ENCODE peak calls at places on chromosomes 11 and 22, in nine cellular contexts. One of them, this sample, is unnamed.

GRCh38 chr11:66070604-66071325 is 693 bp downstream of the PACS1 start:
- DNase-seq in HepG2: no peak
- DNase-seq in A549: no peak
- DNase-seq in testis: peak; percentile 75
- DNase-seq in IMR-90: peak; percentile 28
- DNase-seq in endothelial cell of umbilical vein: peak; percentile 52
- DNase-seq in transverse colon: peak; percentile 43
- DNase-seq in body of pancreas: peak; percentile 52
- DNase-seq in sigmoid colon: peak; percentile 84
- DNase-seq in this sample: peak; percentile 50

GRCh38 chr11:44623716-44624491 is 58.4 kb downstream of the CD82 start:
- DNase-seq in HepG2: no peak
- DNase-seq in body of pancreas: peak; percentile 10
- DNase-seq in sigmoid colon: peak; percentile 67
- DNase-seq in endothelial cell of umbilical vein: peak; percentile 52
- DNase-seq in transverse colon: peak; percentile 5
- DNase-seq in A549: no peak
- DNase-seq in testis: peak; percentile 10
- DNase-seq in IMR-90: peak; percentile 43
- DNase-seq in this sample: peak; percentile 13

GRCh38 chr11:102177974-102178631 is 67.9 kb downstream of the YAP1 start:
- DNase-seq in testis: no peak
- DNase-seq in HepG2: peak; percentile 85
- DNase-seq in endothelial cell of umbilical vein: peak; percentile 88
- DNase-seq in IMR-90: peak; percentile 94
- DNase-seq in sigmoid colon: no peak
- DNase-seq in transverse colon: no peak
- DNase-seq in A549: peak; percentile 78
- DNase-seq in body of pancreas: no peak
- DNase-seq in this sample: peak; percentile 52

GRCh38 chr22:30251661-30252226 is 5.2 kb upstream of the LIF start:
- DNase-seq in sigmoid colon: no peak
- DNase-seq in HepG2: no peak
- DNase-seq in testis: no peak
- DNase-seq in IMR-90: peak; percentile 82
- DNase-seq in A549: no peak
- DNase-seq in endothelial cell of umbilical vein: no peak
- DNase-seq in transverse colon: no peak
- DNase-seq in body of pancreas: no peak
- DNase-seq in this sample: no peak

GRCh38 chr11:100704176-100704575 is 17.1 kb downstream of the ARHGAP42 start:
- DNase-seq in endothelial cell of umbilical vein: no peak
- DNase-seq in sigmoid colon: no peak
- DNase-seq in IMR-90: no peak
- DNase-seq in testis: no peak
- DNase-seq in transverse colon: no peak
- DNase-seq in body of pancreas: no peak
- DNase-seq in A549: no peak
- DNase-seq in HepG2: no peak
- DNase-seq in this sample: no peak

GRCh38 chr11:2166091-2166851 is 5.3 kb upstream of the INS start:
- DNase-seq in HepG2: no peak
- DNase-seq in sigmoid colon: no peak
- DNase-seq in body of pancreas: no peak
- DNase-seq in transverse colon: no peak
- DNase-seq in A549: peak; percentile 42
- DNase-seq in IMR-90: no peak
- DNase-seq in endothelial cell of umbilical vein: no peak
- DNase-seq in testis: peak; percentile 51
- DNase-seq in this sample: no peak

GRCh38 chr11:35792148-35792845 is 129.7 kb downstream of the TRIM44 start:
- DNase-seq in HepG2: no peak
- DNase-seq in transverse colon: no peak
- DNase-seq in endothelial cell of umbilical vein: no peak
- DNase-seq in body of pancreas: peak; percentile 44
- DNase-seq in IMR-90: no peak
- DNase-seq in sigmoid colon: no peak
- DNase-seq in A549: no peak
- DNase-seq in testis: no peak
- DNase-seq in this sample: no peak

GRCh38 chr11:9748361-9748970 is 84.6 kb downstream of the SWAP70 start:
- DNase-seq in IMR-90: peak; percentile 79
- DNase-seq in testis: peak; percentile 78
- DNase-seq in transverse colon: peak; percentile 57
- DNase-seq in sigmoid colon: peak; percentile 77
- DNase-seq in body of pancreas: peak; percentile 39
- DNase-seq in A549: peak; percentile 85
- DNase-seq in HepG2: peak; percentile 63
- DNase-seq in endothelial cell of umbilical vein: peak; percentile 81
- DNase-seq in this sample: peak; percentile 38

GRCh38 chr11:72625746-72626636 is 48.2 kb downstream of the PDE2A start:
- DNase-seq in A549: no peak
- DNase-seq in sigmoid colon: peak; percentile 90
- DNase-seq in IMR-90: peak; percentile 27
- DNase-seq in body of pancreas: peak; percentile 47
- DNase-seq in testis: peak; percentile 26
- DNase-seq in HepG2: peak; percentile 53
- DNase-seq in endothelial cell of umbilical vein: peak; percentile 85
- DNase-seq in transverse colon: peak; percentile 52
- DNase-seq in this sample: peak; percentile 90

GRCh38 chr22:46064966-46065666 is 85.2 kb upstream of the PPARA start:
- DNase-seq in endothelial cell of umbilical vein: no peak
- DNase-seq in transverse colon: peak; percentile 12
- DNase-seq in body of pancreas: peak; percentile 57
- DNase-seq in sigmoid colon: peak; percentile 69
- DNase-seq in IMR-90: no peak
- DNase-seq in A549: no peak
- DNase-seq in testis: peak; percentile 47
- DNase-seq in HepG2: no peak
- DNase-seq in this sample: no peak

GRCh38 chr11:87859583-87859982 is 315.7 kb downstream of the RAB38 start:
- DNase-seq in transverse colon: no peak
- DNase-seq in sigmoid colon: no peak
- DNase-seq in HepG2: no peak
- DNase-seq in A549: no peak
- DNase-seq in testis: peak; percentile 16
- DNase-seq in endothelial cell of umbilical vein: peak; percentile 34
- DNase-seq in body of pancreas: no peak
- DNase-seq in IMR-90: no peak
- DNase-seq in this sample: no peak

GRCh38 chr11:115990004-115990447 is 485.8 kb upstream of the CADM1 start:
- DNase-seq in A549: peak; percentile 2
- DNase-seq in sigmoid colon: no peak
- DNase-seq in endothelial cell of umbilical vein: no peak
- DNase-seq in body of pancreas: no peak
- DNase-seq in transverse colon: peak; percentile 15
- DNase-seq in testis: peak; percentile 63
- DNase-seq in HepG2: no peak
- DNase-seq in IMR-90: no peak
- DNase-seq in this sample: no peak
- TF ChIP-seq CTCF in A549: no peak
- TF ChIP-seq CTCF in sigmoid colon: peak; percentile 39
- TF ChIP-seq CTCF in endothelial cell of umbilical vein: no peak
- TF ChIP-seq CTCF in body of pancreas: peak; percentile 40
- TF ChIP-seq CTCF in transverse colon: peak; percentile 59
- TF ChIP-seq CTCF in testis: peak; percentile 41
- TF ChIP-seq CTCF in HepG2: peak; percentile 69
- TF ChIP-seq CTCF in IMR-90: peak; percentile 28
- TF ChIP-seq CTCF in this sample: no peak

GRCh38 chr11:62558669-62559068 is 12.1 kb upstream of the AHNAK start:
- DNase-seq in HepG2: no peak
- DNase-seq in IMR-90: no peak
- DNase-seq in endothelial cell of umbilical vein: no peak
- DNase-seq in body of pancreas: no peak
- DNase-seq in A549: no peak
- DNase-seq in testis: no peak
- DNase-seq in sigmoid colon: no peak
- DNase-seq in transverse colon: no peak
- DNase-seq in this sample: peak; percentile 72
- TF ChIP-seq POLR2A in HepG2: peak; percentile 23
- TF ChIP-seq POLR2A in IMR-90: no peak
- TF ChIP-seq POLR2A in endothelial cell of umbilical vein: no peak
- TF ChIP-seq POLR2A in body of pancreas: no peak
- TF ChIP-seq POLR2A in A549: no peak
- TF ChIP-seq POLR2A in testis: no peak
- TF ChIP-seq POLR2A in sigmoid colon: no peak
- TF ChIP-seq POLR2A in transverse colon: no peak
- TF ChIP-seq POLR2A in this sample: no peak

GRCh38 chr22:43891360-43892182 is at the start of gene PNPLA5:
- DNase-seq in testis: no peak
- DNase-seq in endothelial cell of umbilical vein: no peak
- DNase-seq in transverse colon: no peak
- DNase-seq in IMR-90: peak; percentile 38
- DNase-seq in HepG2: no peak
- DNase-seq in sigmoid colon: no peak
- DNase-seq in body of pancreas: no peak
- DNase-seq in A549: no peak
- DNase-seq in this sample: no peak
- TF ChIP-seq CTCF in testis: no peak
- TF ChIP-seq CTCF in endothelial cell of umbilical vein: no peak
- TF ChIP-seq CTCF in transverse colon: no peak
- TF ChIP-seq CTCF in IMR-90: peak; percentile 13
- TF ChIP-seq CTCF in HepG2: no peak
- TF ChIP-seq CTCF in sigmoid colon: no peak
- TF ChIP-seq CTCF in body of pancreas: no peak
- TF ChIP-seq CTCF in A549: no peak
- TF ChIP-seq CTCF in this sample: no peak

GRCh38 chr11:45918331-45918941 is 759 bp upstream of the PEX16 start:
- DNase-seq in HepG2: peak; percentile 63
- DNase-seq in transverse colon: peak; percentile 90
- DNase-seq in sigmoid colon: peak; percentile 94
- DNase-seq in A549: peak; percentile 66
- DNase-seq in endothelial cell of umbilical vein: peak; percentile 78
- DNase-seq in IMR-90: peak; percentile 64
- DNase-seq in testis: peak; percentile 91
- DNase-seq in body of pancreas: peak; percentile 86
- DNase-seq in this sample: peak; percentile 70
- TF ChIP-seq POLR2A in HepG2: peak; percentile 79
- TF ChIP-seq POLR2A in transverse colon: peak; percentile 59
- TF ChIP-seq POLR2A in sigmoid colon: peak; percentile 82
- TF ChIP-seq POLR2A in A549: peak; percentile 59
- TF ChIP-seq POLR2A in endothelial cell of umbilical vein: peak; percentile 75
- TF ChIP-seq POLR2A in IMR-90: no peak
- TF ChIP-seq POLR2A in testis: no peak
- TF ChIP-seq POLR2A in body of pancreas: peak; percentile 71
- TF ChIP-seq POLR2A in this sample: no peak

GRCh38 chr11:62508336-62509058 is 38.1 kb downstream of the AHNAK start:
- DNase-seq in testis: peak; percentile 80
- DNase-seq in transverse colon: peak; percentile 84
- DNase-seq in A549: peak; percentile 88
- DNase-seq in body of pancreas: peak; percentile 71
- DNase-seq in endothelial cell of umbilical vein: peak; percentile 86
- DNase-seq in sigmoid colon: peak; percentile 96
- DNase-seq in IMR-90: peak; percentile 36
- DNase-seq in HepG2: peak; percentile 88
- DNase-seq in this sample: peak; percentile 94
- TF ChIP-seq CTCF in testis: peak; percentile 27
- TF ChIP-seq CTCF in transverse colon: peak; percentile 73
- TF ChIP-seq CTCF in A549: peak; percentile 50
- TF ChIP-seq CTCF in body of pancreas: peak; percentile 77
- TF ChIP-seq CTCF in endothelial cell of umbilical vein: peak; percentile 69
- TF ChIP-seq CTCF in sigmoid colon: peak; percentile 72
- TF ChIP-seq CTCF in IMR-90: peak; percentile 44
- TF ChIP-seq CTCF in HepG2: peak; percentile 67
- TF ChIP-seq CTCF in this sample: no peak

GRCh38 chr11:125088123-125088522 is 23.3 kb downstream of the TMEM218 start:
- DNase-seq in A549: no peak
- DNase-seq in sigmoid colon: no peak
- DNase-seq in endothelial cell of umbilical vein: no peak
- DNase-seq in testis: no peak
- DNase-seq in HepG2: no peak
- DNase-seq in IMR-90: no peak
- DNase-seq in transverse colon: no peak
- DNase-seq in body of pancreas: no peak
- DNase-seq in this sample: peak; percentile 66
- TF ChIP-seq POLR2A in A549: no peak
- TF ChIP-seq POLR2A in sigmoid colon: no peak
- TF ChIP-seq POLR2A in endothelial cell of umbilical vein: no peak
- TF ChIP-seq POLR2A in testis: no peak
- TF ChIP-seq POLR2A in HepG2: no peak
- TF ChIP-seq POLR2A in IMR-90: no peak
- TF ChIP-seq POLR2A in transverse colon: no peak
- TF ChIP-seq POLR2A in body of pancreas: no peak
- TF ChIP-seq POLR2A in this sample: no peak

GRCh38 chr11:114604179-114604813 is 8.7 kb upstream of the NXPE4 start:
- DNase-seq in IMR-90: no peak
- DNase-seq in HepG2: no peak
- DNase-seq in A549: no peak
- DNase-seq in body of pancreas: no peak
- DNase-seq in testis: no peak
- DNase-seq in endothelial cell of umbilical vein: no peak
- DNase-seq in sigmoid colon: no peak
- DNase-seq in transverse colon: no peak
- DNase-seq in this sample: peak; percentile 2
- TF ChIP-seq CTCF in IMR-90: no peak
- TF ChIP-seq CTCF in HepG2: no peak
- TF ChIP-seq CTCF in A549: no peak
- TF ChIP-seq CTCF in body of pancreas: no peak
- TF ChIP-seq CTCF in testis: no peak
- TF ChIP-seq CTCF in endothelial cell of umbilical vein: no peak
- TF ChIP-seq CTCF in sigmoid colon: no peak
- TF ChIP-seq CTCF in transverse colon: no peak
- TF ChIP-seq CTCF in this sample: no peak

This sample was measured in lower leg skin.